ENCODE peak calls at places on chromosomes 3 and 15, in eight cellular contexts. U, N, Y, F, H, T, L and O are unnamed samples.

GRCh38 chr15:52804526-52805081 is 14.5 kb upstream of the ONECUT1 start:
- DNase-seq in U (peak), N (no peak), Y (no peak), F (no peak), H (no peak), T (no peak), L (no peak), O (no peak)

GRCh38 chr3:31242026-31242455 is 290.7 kb upstream of the STT3B start:
- DNase-seq in U (no peak), N (no peak), Y (no peak), F (no peak), H (no peak), T (no peak), L (no peak), O (no peak)

GRCh38 chr3:109161487-109162108 is 25.1 kb downstream of the C3orf85 start:
- DNase-seq in U (no peak), N (no peak), Y (no peak), F (no peak), H (no peak), T (no peak), L (no peak), O (no peak)

GRCh38 chr3:169509780-169510179 is 153.7 kb downstream of the MECOM start:
- DNase-seq in U (no peak), N (no peak), Y (no peak), F (no peak), H (no peak), T (no peak), L (no peak), O (no peak)

GRCh38 chr15:60788514-60789091 is 309.7 kb upstream of the ICE2 start:
- DNase-seq in U (peak), N (no peak), Y (no peak), F (no peak), H (no peak), T (no peak), L (no peak), O (no peak)

GRCh38 chr3:31532587-31533168 is at the start of gene STT3B:
- DNase-seq in U (no peak), N (no peak), Y (peak), F (no peak), H (peak), T (peak), L (no peak), O (peak)

GRCh38 chr15:78364233-78364632 is 24.1 kb downstream of the CRABP1 start:
- DNase-seq in U (peak), N (no peak), Y (no peak), F (no peak), H (peak), T (peak), L (peak), O (no peak)

GRCh38 chr3:181534881-181535280 is 176.8 kb upstream of the SOX2 start:
- DNase-seq in U (no peak), N (no peak), Y (no peak), F (no peak), H (peak), T (no peak), L (no peak), O (no peak)

GRCh38 chr15:63387741-63388468 is 6.3 kb upstream of the CA12 start:
- DNase-seq in U (no peak), N (no peak), Y (no peak), F (no peak), H (no peak), T (no peak), L (no peak), O (no peak)

GRCh38 chr3:24686764-24687163 is 192.1 kb upstream of the THRB start:
- DNase-seq in U (no peak), N (peak), Y (no peak), F (no peak), H (peak), T (no peak), L (no peak), O (peak)

GRCh38 chr3:70806556-70806955 is 494.1 kb upstream of the MDFIC2 start:
- DNase-seq in U (no peak), N (no peak), Y (no peak), F (no peak), H (no peak), T (no peak), L (no peak), O (no peak)

GRCh38 chr15:58524247-58524646 is 92.5 kb downstream of the LIPC start:
- DNase-seq in U (no peak), N (no peak), Y (no peak), F (no peak), H (no peak), T (no peak), L (no peak), O (no peak)

GRCh38 chr3:177618873-177619771 is 421.8 kb upstream of the TBL1XR1 start:
- DNase-seq in U (no peak), N (peak), Y (no peak), F (no peak), H (peak), T (no peak), L (no peak), O (peak)

GRCh38 chr15:69400850-69401249 is 13.3 kb upstream of the KIF23 start:
- DNase-seq in U (no peak), N (no peak), Y (no peak), F (no peak), H (no peak), T (no peak), L (no peak), O (no peak)

GRCh38 chr15:57522148-57522547 is 69.6 kb upstream of the MYZAP start:
- DNase-seq in U (no peak), N (no peak), Y (no peak), F (no peak), H (no peak), T (no peak), L (no peak), O (no peak)

GRCh38 chr3:105430460-105430859 is 63.8 kb downstream of the ALCAM start:
- DNase-seq in U (no peak), N (no peak), Y (no peak), F (no peak), H (no peak), T (no peak), L (no peak), O (no peak)

GRCh38 chr15:31157644-31158069 is 56.1 kb upstream of the TRPM1 start:
- DNase-seq in U (peak), N (no peak), Y (no peak), F (no peak), H (no peak), T (no peak), L (no peak), O (peak)

GRCh38 chr3:145983101-145983500 is 177.9 kb downstream of the PLOD2 start:
- DNase-seq in U (no peak), N (no peak), Y (no peak), F (no peak), H (no peak), T (no peak), L (no peak), O (no peak)

GRCh38 chr15:44727462-44728231 is 8.7 kb upstream of the TRIM69 start:
- DNase-seq in U (no peak), N (no peak), Y (no peak), F (no peak), H (no peak), T (no peak), L (no peak), O (no peak)

GRCh38 chr3:165463546-165463945 is 267.4 kb upstream of the SLITRK3 start:
- DNase-seq in U (no peak), N (no peak), Y (no peak), F (no peak), H (peak), T (no peak), L (no peak), O (no peak)

GRCh38 chr15:98896802-98897732 is 110.5 kb downstream of the PGPEP1L start:
- DNase-seq in U (no peak), N (peak), Y (no peak), F (no peak), H (peak), T (no peak), L (no peak), O (peak)

GRCh38 chr3:105414841-105415240 is 48.1 kb downstream of the ALCAM start:
- DNase-seq in U (no peak), N (peak), Y (no peak), F (no peak), H (peak), T (no peak), L (no peak), O (peak)

GRCh38 chr3:31290046-31290445 is 242.7 kb upstream of the STT3B start:
- DNase-seq in U (no peak), N (no peak), Y (no peak), F (no peak), H (no peak), T (no peak), L (no peak), O (no peak)

GRCh38 chr15:64883097-64883581 is 28.6 kb upstream of the ANKDD1A start:
- DNase-seq in U (no peak), N (no peak), Y (no peak), F (no peak), H (peak), T (no peak), L (no peak), O (peak)

GRCh38 chr3:143433787-143434378 is 314.3 kb downstream of the CHST2 start:
- DNase-seq in U (no peak), N (no peak), Y (no peak), F (no peak), H (no peak), T (no peak), L (no peak), O (peak)

GRCh38 chr3:67819447-67819846 is 165.0 kb upstream of the SUCLG2 start:
- DNase-seq in U (no peak), N (no peak), Y (no peak), F (no peak), H (no peak), T (no peak), L (no peak), O (peak)

GRCh38 chr15:89059006-89059405 is 29.2 kb upstream of the ABHD2 start:
- DNase-seq in U (peak), N (no peak), Y (no peak), F (no peak), H (no peak), T (no peak), L (no peak), O (no peak)

GRCh38 chr3:64368163-64369025 is 143.1 kb upstream of the PRICKLE2 start:
- DNase-seq in U (no peak), N (no peak), Y (no peak), F (no peak), H (no peak), T (no peak), L (no peak), O (no peak)

GRCh38 chr3:58063424-58063823 is 55.2 kb downstream of the FLNB start:
- DNase-seq in U (no peak), N (peak), Y (peak), F (no peak), H (peak), T (no peak), L (no peak), O (peak)

GRCh38 chr15:67792250-67792942 is 32.9 kb upstream of the SKOR1 start:
- DNase-seq in U (no peak), N (no peak), Y (no peak), F (no peak), H (no peak), T (no peak), L (no peak), O (no peak)

GRCh38 chr15:56244237-56244810 is 645 bp upstream of the RFX7 start:
- DNase-seq in U (peak), N (peak), Y (no peak), F (peak), H (peak), T (peak), L (peak), O (peak)

GRCh38 chr15:84981711-84982300 is at the start of gene PDE8A:
- DNase-seq in U (peak), N (no peak), Y (no peak), F (peak), H (no peak), T (peak), L (peak), O (peak)

GRCh38 chr3:21170964-21171363 is 580.0 kb downstream of the ZNF385D start:
- DNase-seq in U (no peak), N (no peak), Y (no peak), F (no peak), H (peak), T (no peak), L (no peak), O (peak)

GRCh38 chr15:92900712-92901052 is 558 bp downstream of the CHD2 start:
- DNase-seq in U (no peak), N (no peak), Y (no peak), F (no peak), H (peak), T (no peak), L (no peak), O (no peak)

GRCh38 chr3:12178091-12178820 is 19.5 kb upstream of the TIMP4 start:
- DNase-seq in U (peak), N (peak), Y (no peak), F (no peak), H (peak), T (peak), L (no peak), O (peak)

GRCh38 chr3:18194431-18194830 is 230.7 kb downstream of the SATB1 start:
- DNase-seq in U (no peak), N (no peak), Y (no peak), F (no peak), H (peak), T (no peak), L (no peak), O (peak)

GRCh38 chr3:151955356-151955755 is 81.9 kb downstream of the SUCNR1 start:
- DNase-seq in U (no peak), N (no peak), Y (no peak), F (no peak), H (no peak), T (no peak), L (no peak), O (no peak)

GRCh38 chr3:72095521-72095920 is 310.6 kb upstream of the PROK2 start:
- DNase-seq in U (no peak), N (no peak), Y (no peak), F (no peak), H (peak), T (no peak), L (peak), O (no peak)

GRCh38 chr3:149564079-149564478 is 89.6 kb downstream of the TM4SF4 start:
- DNase-seq in U (no peak), N (peak), Y (no peak), F (no peak), H (peak), T (no peak), L (no peak), O (peak)

GRCh38 chr3:13017361-13018038 is 55.7 kb downstream of the IQSEC1 start:
- DNase-seq in U (no peak), N (no peak), Y (no peak), F (peak), H (no peak), T (no peak), L (no peak), O (no peak)

GRCh38 chr3:195895078-195895899 is 13.1 kb downstream of the TNK2 start:
- DNase-seq in U (no peak), N (no peak), Y (no peak), F (peak), H (peak), T (peak), L (peak), O (no peak)
- TF ChIP-seq CTCF in U (no peak), N (peak), Y (no peak), F (no peak), H (peak), T (no peak), L (no peak), O (peak)

GRCh38 chr3:39432342-39432741 is 25.8 kb downstream of the RPSA start:
- DNase-seq in U (no peak), N (no peak), Y (no peak), F (no peak), H (no peak), T (no peak), L (no peak), O (no peak)

GRCh38 chr3:39434574-39434973 is 28.1 kb downstream of the RPSA start:
- DNase-seq in U (no peak), N (no peak), Y (no peak), F (no peak), H (peak), T (no peak), L (no peak), O (no peak)

GRCh38 chr3:39429466-39429865 is 22.9 kb downstream of the RPSA start:
- DNase-seq in U (no peak), N (no peak), Y (no peak), F (no peak), H (no peak), T (no peak), L (no peak), O (peak)

GRCh38 chr3:39435006-39435748 is 28.7 kb downstream of the RPSA start:
- DNase-seq in U (no peak), N (no peak), Y (no peak), F (no peak), H (peak), T (no peak), L (peak), O (no peak)

GRCh38 chr3:39433642-39434041 is 27.1 kb downstream of the RPSA start:
- DNase-seq in U (no peak), N (peak), Y (no peak), F (no peak), H (peak), T (no peak), L (no peak), O (peak)
- H3K4me3 ChIP-seq in U (no peak), N (no peak), Y (peak), F (no peak), H (no peak), T (no peak), L (no peak), O (no peak)

GRCh38 chr15:90087454-90088154 is 14.7 kb downstream of the IDH2 start:
- DNase-seq in U (no peak), N (no peak), Y (no peak), F (no peak), H (peak), T (no peak), L (peak), O (no peak)
- TF ChIP-seq CTCF in U (no peak), N (peak), Y (no peak), F (no peak), H (peak), T (no peak), L (peak), O (peak)

DNA sequence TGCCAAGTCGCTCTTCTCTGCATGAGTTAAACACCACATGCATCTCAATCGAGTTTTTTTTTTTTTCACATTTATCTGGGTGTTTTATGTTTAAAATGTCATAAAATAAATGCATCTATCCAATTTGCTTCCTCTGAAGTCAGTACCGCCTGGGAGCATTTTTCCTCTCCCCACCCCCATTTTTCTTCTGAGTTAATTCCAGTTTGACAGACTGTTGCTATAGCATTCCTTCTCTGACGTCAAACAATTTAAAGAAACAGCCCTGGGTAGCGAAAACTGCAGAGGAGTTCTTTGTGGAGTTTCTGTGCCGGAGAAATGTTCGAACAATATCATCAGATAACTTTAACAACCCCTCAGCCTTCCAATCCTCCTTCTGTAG is 885 bp upstream of the GNB4 start:
- DNase-seq in U (no peak), N (peak), Y (no peak), F (no peak), H (peak), T (no peak), L (no peak), O (peak)
- H3K4me3 ChIP-seq in U (no peak), N (peak), Y (peak), F (peak), H (peak), T (peak), L (peak), O (peak)

DNA sequence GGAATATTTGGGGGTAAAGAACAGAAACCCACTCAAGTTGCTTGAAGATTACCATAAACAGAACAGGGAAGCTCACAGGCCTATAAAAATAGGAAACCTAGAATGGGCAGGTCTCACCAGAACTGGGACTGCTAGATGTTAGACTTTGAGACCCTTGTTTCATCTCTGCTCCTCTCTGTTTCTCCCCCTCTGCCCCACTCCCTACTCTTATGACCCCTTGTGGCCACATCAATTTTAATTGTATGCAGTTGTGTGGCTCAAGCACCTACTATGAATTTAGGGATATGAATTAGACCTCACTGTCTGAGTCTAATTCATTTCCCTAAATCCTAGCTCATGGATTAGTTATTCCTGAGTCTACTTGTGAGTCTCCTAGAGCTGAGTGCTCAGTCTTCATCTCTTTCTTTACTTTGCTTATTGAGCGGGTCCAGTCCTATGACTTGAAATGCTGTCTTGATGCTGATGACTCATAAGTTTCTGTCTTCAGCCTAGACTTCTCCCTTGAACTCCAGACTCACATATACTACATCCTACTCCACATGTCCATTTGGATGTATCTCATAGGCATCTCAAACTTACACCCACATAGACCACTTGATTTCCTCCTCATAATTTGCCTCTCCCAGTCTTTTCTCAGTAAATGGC is 78.7 kb downstream of the ITPR1 start:
- DNase-seq in U (no peak), N (no peak), Y (no peak), F (no peak), H (no peak), T (no peak), L (no peak), O (peak)
- TF ChIP-seq CTCF in U (no peak), N (no peak), Y (no peak), F (no peak), H (no peak), T (no peak), L (peak), O (peak)

DNA sequence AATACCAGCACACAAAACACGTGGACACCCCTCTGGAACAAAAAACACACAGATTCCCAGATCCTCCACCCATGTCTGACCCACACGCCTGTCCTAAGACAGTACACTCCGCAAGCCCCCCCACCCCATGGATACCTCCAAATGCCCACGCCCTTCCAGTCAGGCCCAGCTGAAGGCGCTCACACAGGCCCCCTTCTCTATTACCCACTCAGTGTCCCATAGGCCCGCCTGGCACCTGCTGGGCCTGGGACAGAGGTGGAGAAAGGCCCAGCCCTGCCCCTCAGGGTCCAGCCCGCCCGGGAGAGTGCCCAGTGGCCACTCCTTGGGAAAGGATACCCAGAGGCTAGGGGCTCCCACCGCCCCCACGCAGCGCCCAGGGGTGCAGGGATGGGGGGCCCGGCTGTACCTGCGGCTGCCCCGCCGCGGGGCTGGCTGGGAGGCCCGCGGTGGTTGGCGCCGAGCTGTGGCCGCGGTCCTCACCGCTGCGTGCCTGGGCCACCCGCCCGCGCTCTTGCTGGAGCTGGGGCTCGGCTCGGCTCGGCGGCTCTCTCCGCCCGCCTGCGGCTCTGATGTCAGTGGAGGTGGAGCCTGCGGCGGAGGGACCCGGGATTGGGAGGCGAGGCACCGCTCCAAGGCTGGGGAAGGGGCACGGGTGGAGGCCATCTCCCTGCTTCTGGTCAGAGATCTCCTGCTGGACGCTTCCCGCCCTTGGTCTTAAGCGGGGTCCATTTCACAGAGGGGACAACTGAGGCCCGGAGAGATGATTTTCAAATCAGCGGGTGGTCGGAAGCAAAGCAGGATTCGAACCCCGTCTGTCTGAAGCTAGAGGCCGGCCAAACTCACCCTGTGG is at the start of gene CAMK1:
- DNase-seq in U (peak), N (peak), Y (no peak), F (peak), H (peak), T (peak), L (peak), O (peak)
- H3K4me3 ChIP-seq in U (peak), N (peak), Y (peak), F (peak), H (peak), T (peak), L (peak), O (peak)

GRCh38 chr3:42660898-42661297 is 7.4 kb downstream of the ZBTB47 start:
- DNase-seq in U (no peak), N (no peak), Y (no peak), F (no peak), H (no peak), T (no peak), L (no peak), O (no peak)
- TF ChIP-seq CTCF in U (no peak), N (no peak), Y (no peak), F (no peak), H (no peak), T (peak), L (peak), O (no peak)